ENCODE peak calls at places on chromosome 10, in ten cellular contexts. M is activated naive CD4-positive, alpha-beta T cell; B is left cardiac atrium; J is Daoy; R is endothelial cell; A is Peyer's patch; N is stimulated activated CD4-positive, alpha-beta T cell treated with anti-CD3 and anti-CD28 coated beads, Interleukin-2, amount 100 ng/mL, for 24 hours; L is activated CD4-positive, alpha-beta T cell treated with anti-CD3 and anti-CD28 coated beads, Interleukin-2, amount 10 ng/mL, durations not matched to agents 7 days and 5 days; Q is fibroblast of the conjunctiva; I is MV-4-11. D is an unnamed sample.

GRCh38 chr10:79331709-79332108 is 15.6 kb upstream of the PPIF start:
- DNase-seq in M (no peak), A (no peak), R (no peak), J (peak), Q (peak), B (peak), N (peak), I (peak), L (peak), D (peak)

GRCh38 chr10:121942749-121943148 is 14.9 kb upstream of the ATE1 start:
- DNase-seq in L (no peak), M (no peak), R (no peak), J (peak), Q (peak), A (no peak), B (no peak), I (peak), N (no peak), D (no peak)

GRCh38 chr10:97065128-97065527 is 120.6 kb downstream of the SLIT1 start:
- DNase-seq in B (no peak), N (no peak), Q (no peak), A (no peak), M (no peak), J (peak), I (no peak), L (no peak), R (no peak), D (no peak)

GRCh38 chr10:96910488-96911395 is 78.6 kb downstream of the LCOR start:
- DNase-seq in L (peak), R (peak), I (peak), Q (peak), J (peak), N (no peak), A (no peak), M (no peak), B (no peak), D (no peak)

GRCh38 chr10:32056136-32057040 is at the start of gene KIF5B:
- DNase-seq in B (peak), N (peak), A (peak), R (peak), Q (peak), I (peak), M (peak), L (peak), J (peak), D (peak)

GRCh38 chr10:44301781-44302400 is 83.0 kb downstream of the CXCL12 start:
- DNase-seq in M (no peak), R (no peak), J (no peak), L (no peak), N (no peak), A (no peak), B (no peak), Q (no peak), I (no peak), D (no peak)

GRCh38 chr10:75233444-75234016 is 2.2 kb downstream of the COMTD1 start:
- DNase-seq in J (no peak), R (no peak), I (no peak), B (no peak), N (peak), M (no peak), A (no peak), Q (no peak), L (peak), D (no peak)

GRCh38 chr10:119350529-119351001 is 143.2 kb downstream of the GRK5 start:
- DNase-seq in N (no peak), R (no peak), J (no peak), A (no peak), I (no peak), B (peak), Q (no peak), M (no peak), L (no peak), D (peak)

GRCh38 chr10:63241898-63242297 is 108.8 kb downstream of the NRBF2 start:
- DNase-seq in R (no peak), J (no peak), M (no peak), A (no peak), N (no peak), I (peak), Q (no peak), B (no peak), L (no peak), D (no peak)

GRCh38 chr10:43396928-43397624 is 11.9 kb downstream of the HNRNPF start:
- DNase-seq in I (peak), Q (peak), J (no peak), L (peak), M (peak), A (peak), R (peak), N (peak), B (peak), D (peak)

GRCh38 chr10:27723436-27723835 is 22.2 kb downstream of the MKX start:
- DNase-seq in A (no peak), M (no peak), J (no peak), Q (peak), L (no peak), N (no peak), B (no peak), I (no peak), R (no peak), D (no peak)

GRCh38 chr10:108208732-108209131 is 1044.2 kb upstream of the SORCS1 start:
- DNase-seq in R (no peak), I (no peak), L (no peak), B (no peak), Q (no peak), A (no peak), N (no peak), J (no peak), M (no peak), D (no peak)

GRCh38 chr10:32446701-32447406 is 914 bp downstream of the CCDC7 start:
- DNase-seq in N (no peak), M (no peak), B (no peak), I (no peak), J (peak), Q (peak), L (no peak), A (no peak), R (no peak), D (no peak)

GRCh38 chr10:74896788-74897527 is 70.6 kb downstream of the KAT6B start:
- DNase-seq in L (no peak), J (no peak), N (no peak), A (no peak), R (no peak), I (no peak), M (no peak), Q (no peak), B (no peak), D (no peak)

GRCh38 chr10:24519950-24520349 is 203.7 kb downstream of the ARHGAP21 start:
- DNase-seq in B (no peak), L (peak), M (peak), Q (no peak), A (no peak), J (no peak), N (peak), I (no peak), R (no peak), D (no peak)

GRCh38 chr10:95793401-95794045 is 37.6 kb downstream of the ENTPD1 start:
- DNase-seq in Q (no peak), M (no peak), I (peak), R (no peak), B (no peak), J (no peak), N (no peak), L (no peak), A (peak), D (no peak)

GRCh38 chr10:106557053-106557452 is 607.5 kb downstream of the SORCS1 start:
- DNase-seq in M (no peak), N (no peak), L (no peak), J (no peak), B (no peak), Q (no peak), A (no peak), I (no peak), R (no peak), D (no peak)

GRCh38 chr10:35378547-35379210 is 42.4 kb downstream of the CCNY start:
- DNase-seq in A (no peak), J (peak), Q (no peak), N (peak), B (no peak), R (peak), M (no peak), I (no peak), L (peak), D (no peak)

GRCh38 chr10:12479437-12479844 is 130.1 kb downstream of the CAMK1D start:
- DNase-seq in J (no peak), M (no peak), I (no peak), A (no peak), Q (no peak), R (no peak), L (no peak), N (no peak), B (no peak), D (no peak)

GRCh38 chr10:63133787-63134557 is 844 bp downstream of the NRBF2 start:
- DNase-seq in A (no peak), M (no peak), I (no peak), J (no peak), B (no peak), Q (no peak), R (no peak), N (no peak), L (no peak), D (no peak)

GRCh38 chr10:49837096-49837495 is 75.0 kb upstream of the OGDHL start:
- DNase-seq in N (no peak), I (no peak), R (no peak), J (no peak), L (no peak), B (no peak), M (no peak), A (no peak), Q (no peak), D (no peak)

GRCh38 chr10:7475954-7476353 is 65.1 kb upstream of the SFMBT2 start:
- DNase-seq in L (no peak), Q (no peak), A (no peak), B (no peak), I (peak), N (no peak), R (no peak), M (no peak), J (no peak), D (no peak)

GRCh38 chr10:30510184-30510931 is 76.4 kb downstream of the MAP3K8 start:
- DNase-seq in L (no peak), R (no peak), I (peak), J (peak), B (no peak), N (peak), Q (peak), A (no peak), M (no peak), D (no peak)

GRCh38 chr10:97280783-97281182 is 11.7 kb downstream of the ARHGAP19 start:
- DNase-seq in L (no peak), Q (no peak), N (peak), I (no peak), R (no peak), B (no peak), M (no peak), J (no peak), A (no peak), D (no peak)

GRCh38 chr10:131142446-131143380 is 168.8 kb downstream of the TCERG1L start:
- DNase-seq in Q (no peak), A (no peak), B (no peak), M (no peak), R (no peak), N (no peak), I (no peak), J (no peak), L (no peak), D (no peak)

GRCh38 chr10:124225468-124226270 is 132.3 kb upstream of the CHST15 start:
- DNase-seq in R (no peak), L (peak), N (peak), J (no peak), B (no peak), M (peak), I (no peak), A (no peak), Q (no peak), D (no peak)

GRCh38 chr10:128178319-128178937 is 52.2 kb upstream of the MKI67 start:
- DNase-seq in J (peak), Q (no peak), R (peak), I (no peak), A (peak), B (no peak), N (peak), M (peak), L (peak), D (no peak)

GRCh38 chr10:4073912-4074311 is 288.9 kb upstream of the KLF6 start:
- DNase-seq in J (peak), N (no peak), M (no peak), Q (no peak), A (no peak), L (no peak), B (peak), R (no peak), I (no peak), D (no peak)

GRCh38 chr10:90890347-90890746 is 18.6 kb downstream of the RPP30 start:
- DNase-seq in Q (no peak), R (no peak), J (no peak), L (no peak), I (no peak), N (no peak), M (no peak), B (no peak), A (no peak), D (no peak)

D was measured in posterior cingulate gyrus.